ENCODE peak calls at places on chromosomes 2 and 18, in five cellular contexts. D is HTR-8/SVneo, W is T-helper 1 cell, M is DMS153, V is T-helper 9 cell. R is an unnamed sample.

GRCh38 chr2:38215511-38215910 is 139.6 kb upstream of the CYP1B1 start:
- DNase-seq in V (no peak), W (no peak), D (no peak), M (no peak), R (no peak)

GRCh38 chr2:204645018-204645775 is 99.9 kb downstream of the PARD3B start:
- DNase-seq in D (no peak), V (no peak), M (no peak), W (no peak), R (no peak)

GRCh38 chr2:54054271-54054670 is 61.1 kb upstream of the ACYP2 start:
- DNase-seq in V (no peak), M (no peak), D (no peak), W (no peak), R (no peak)

GRCh38 chr18:35121531-35121930 is 80.3 kb downstream of the MAPRE2 start:
- DNase-seq in W (no peak), D (no peak), M (no peak), V (no peak), R (no peak)

GRCh38 chr2:95334916-95335641 is 37.9 kb downstream of the KCNIP3 start:
- DNase-seq in M (no peak), D (no peak), W (no peak), V (no peak), R (no peak)

GRCh38 chr2:102635317-102635716 is 16.0 kb downstream of the SLC9A2 start:
- DNase-seq in W (no peak), V (no peak), D (no peak), M (no peak), R (no peak)

GRCh38 chr18:9787126-9787525 is 79.0 kb downstream of the RAB31 start:
- DNase-seq in D (no peak), M (no peak), V (no peak), W (no peak), R (no peak)

GRCh38 chr18:8254664-8255063 is 354.6 kb upstream of the RAB12 start:
- DNase-seq in W (no peak), V (no peak), M (no peak), D (no peak), R (no peak)

GRCh38 chr18:49933530-49933929 is 120.2 kb upstream of the ACAA2 start:
- DNase-seq in D (peak; percentile 14), V (no peak), W (no peak), M (no peak), R (no peak)

GRCh38 chr2:233436691-233437438 is 82.6 kb downstream of the DGKD start:
- DNase-seq in V (no peak), D (no peak), M (no peak), W (no peak), R (no peak)

GRCh38 chr2:61398413-61398812 is 72.5 kb downstream of the USP34 start:
- DNase-seq in M (no peak), W (no peak), V (no peak), D (no peak), R (no peak)

GRCh38 chr18:23719634-23720201 is 30.5 kb downstream of the LAMA3 start:
- DNase-seq in W (no peak), V (no peak), M (no peak), D (peak; percentile 84), R (no peak)

R was measured in NCI-H524 treated with DMSO at 0.1 percent for 48 hours.